ENCODE peak calls at places on chromosomes 13 and 19, in nine cellular contexts. C is uterus, R is Calu3, J is colonic mucosa, Q is thoracic aorta, N is gastrocnemius medialis, W is H9, F is fibroblast of lung, X is Caco-2. V is an unnamed sample.

GRCh38 chr13:33487575-33488243 is 202.2 kb upstream of the STARD13 start:
- DNase-seq in C (no peak), R (peak), J (peak), Q (no peak), N (no peak), W (peak), F (no peak), X (no peak), V (peak)

GRCh38 chr19:30225615-30226463 is 146.3 kb upstream of the ZNF536 start:
- DNase-seq in C (no peak), R (no peak), J (no peak), Q (no peak), N (no peak), W (no peak), F (no peak), X (no peak), V (no peak)

GRCh38 chr19:41218615-41219507 is at the start of gene AXL:
- DNase-seq in C (peak), R (peak), J (peak), Q (peak), N (peak), W (peak), F (peak), X (peak), V (peak)

GRCh38 chr13:45510671-45511070 is 45.9 kb downstream of the COG3 start:
- DNase-seq in C (no peak), R (no peak), J (no peak), Q (no peak), N (no peak), W (no peak), F (no peak), X (no peak), V (no peak)

GRCh38 chr19:44993926-44994537 is 7.2 kb upstream of the RELB start:
- DNase-seq in C (no peak), R (no peak), J (no peak), Q (no peak), N (peak), W (no peak), F (no peak), X (no peak), V (no peak)

GRCh38 chr19:48925240-48925843 is 8.2 kb upstream of the DHDH start:
- DNase-seq in C (no peak), R (no peak), J (no peak), Q (no peak), N (no peak), W (no peak), F (peak), X (no peak), V (peak)

GRCh38 chr13:37617162-37617561 is 18.6 kb upstream of the POSTN start:
- DNase-seq in C (no peak), R (peak), J (no peak), Q (no peak), N (no peak), W (no peak), F (peak), X (no peak), V (peak)

GRCh38 chr19:11208526-11209471 is 11.5 kb upstream of the KANK2 start:
- DNase-seq in C (no peak), R (no peak), J (no peak), Q (no peak), N (no peak), W (peak), F (no peak), X (no peak), V (peak)

GRCh38 chr13:40271931-40272775 is 394.3 kb downstream of the FOXO1 start:
- DNase-seq in C (peak), R (peak), J (peak), Q (peak), N (peak), W (no peak), F (peak), X (no peak), V (peak)

GRCh38 chr13:45073809-45074208 is 46.5 kb upstream of the GTF2F2 start:
- DNase-seq in C (no peak), R (no peak), J (no peak), Q (no peak), N (no peak), W (peak), F (no peak), X (no peak), V (no peak)

GRCh38 chr13:22740264-22740663 is 440.5 kb upstream of the SGCG start:
- DNase-seq in C (no peak), R (no peak), J (no peak), Q (no peak), N (no peak), W (no peak), F (no peak), X (no peak), V (no peak)

GRCh38 chr13:41546372-41547252 is 89.3 kb downstream of the RGCC start:
- DNase-seq in C (no peak), R (no peak), J (peak), Q (no peak), N (no peak), W (no peak), F (peak), X (no peak), V (peak)

GRCh38 chr13:29664591-29664990 is 69.1 kb upstream of the SLC7A1 start:
- DNase-seq in C (no peak), R (no peak), J (no peak), Q (no peak), N (no peak), W (no peak), F (no peak), X (no peak), V (no peak)

GRCh38 chr13:40394304-40394983 is 272.0 kb downstream of the FOXO1 start:
- DNase-seq in C (no peak), R (no peak), J (no peak), Q (no peak), N (no peak), W (no peak), F (peak), X (no peak), V (no peak)

GRCh38 chr13:106103779-106104178 is 431.7 kb downstream of the EFNB2 start:
- DNase-seq in C (no peak), R (peak), J (peak), Q (no peak), N (no peak), W (no peak), F (peak), X (peak), V (peak)

GRCh38 chr13:97978661-97979450 is 25.4 kb downstream of the IPO5 start:
- DNase-seq in C (no peak), R (no peak), J (no peak), Q (no peak), N (no peak), W (no peak), F (peak), X (no peak), V (peak)

GRCh38 chr13:67574320-67575233 is 344.4 kb upstream of the PCDH9 start:
- DNase-seq in C (no peak), R (no peak), J (no peak), Q (no peak), N (no peak), W (no peak), F (peak), X (no peak), V (no peak)

GRCh38 chr19:11028146-11028545 is 61.1 kb upstream of the LDLR start:
- DNase-seq in C (no peak), R (no peak), J (no peak), Q (no peak), N (no peak), W (no peak), F (no peak), X (no peak), V (no peak)

GRCh38 chr19:35938282-35939224 is 2.4 kb downstream of the LRFN3 start:
- DNase-seq in C (no peak), R (no peak), J (no peak), Q (no peak), N (no peak), W (no peak), F (no peak), X (no peak), V (no peak)

GRCh38 chr13:27375686-27376326 is 48.6 kb upstream of the GTF3A start:
- DNase-seq in C (peak), R (peak), J (peak), Q (no peak), N (peak), W (peak), F (peak), X (peak), V (peak)
- TF ChIP-seq CTCF in C (peak), R (peak), J (peak), Q (peak), N (peak), W (peak), F (peak), X (peak), V (peak)

GRCh38 chr13:102707465-102707864 is 12.6 kb upstream of the METTL21C start:
- DNase-seq in C (no peak), R (no peak), J (no peak), Q (no peak), N (no peak), W (no peak), F (peak), X (no peak), V (peak)
- TF ChIP-seq CTCF in C (no peak), R (no peak), J (no peak), Q (no peak), N (no peak), W (no peak), F (no peak), X (no peak), V (no peak)

GRCh38 chr19:17128403-17128802 is 52.8 kb downstream of the MYO9B start:
- DNase-seq in C (no peak), R (no peak), J (no peak), Q (no peak), N (no peak), W (no peak), F (no peak), X (no peak), V (no peak)

GRCh38 chr19:17129377-17129776 is 53.8 kb downstream of the MYO9B start:
- DNase-seq in C (no peak), R (no peak), J (no peak), Q (no peak), N (no peak), W (no peak), F (no peak), X (no peak), V (no peak)

GRCh38 chr19:17125728-17126677 is 50.4 kb downstream of the MYO9B start:
- DNase-seq in C (peak), R (no peak), J (peak), Q (peak), N (peak), W (no peak), F (peak), X (no peak), V (no peak)

GRCh38 chr19:17128820-17129219 is 53.2 kb downstream of the MYO9B start:
- DNase-seq in C (no peak), R (no peak), J (no peak), Q (no peak), N (no peak), W (no peak), F (no peak), X (no peak), V (no peak)

DNA sequence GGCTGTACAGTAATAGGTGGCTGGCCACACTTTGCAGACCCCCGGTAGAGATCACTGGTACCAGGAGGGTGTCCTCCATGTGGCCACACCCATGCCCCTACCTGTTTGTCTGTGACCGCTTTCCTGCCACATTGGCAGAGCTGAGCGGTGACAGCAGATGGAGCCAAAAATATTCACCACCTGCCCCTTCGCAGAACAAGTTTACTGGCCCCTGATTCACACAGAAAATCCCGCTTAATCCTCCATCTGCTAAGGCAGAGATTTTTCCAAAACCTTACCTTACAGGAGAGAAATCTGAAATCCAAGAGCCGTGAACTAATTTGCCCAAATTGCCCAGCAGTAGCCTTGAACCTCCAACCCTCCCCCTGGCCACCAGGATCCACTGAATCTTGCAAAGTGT is 52.1 kb downstream of the MYO9B start:
- DNase-seq in C (no peak), R (no peak), J (no peak), Q (no peak), N (no peak), W (no peak), F (no peak), X (no peak), V (no peak)
- TF ChIP-seq CTCF in C (no peak), R (no peak), J (no peak), Q (no peak), N (no peak), W (no peak), F (no peak), X (no peak), V (no peak)

GRCh38 chr13:70088926-70089325 is 18.7 kb upstream of the ATXN8OS start:
- DNase-seq in C (no peak), R (no peak), J (no peak), Q (no peak), N (no peak), W (no peak), F (no peak), X (no peak), V (no peak)

GRCh38 chr13:70087247-70087646 is 20.4 kb upstream of the ATXN8OS start:
- DNase-seq in C (no peak), R (no peak), J (no peak), Q (no peak), N (no peak), W (no peak), F (no peak), X (no peak), V (no peak)

DNA sequence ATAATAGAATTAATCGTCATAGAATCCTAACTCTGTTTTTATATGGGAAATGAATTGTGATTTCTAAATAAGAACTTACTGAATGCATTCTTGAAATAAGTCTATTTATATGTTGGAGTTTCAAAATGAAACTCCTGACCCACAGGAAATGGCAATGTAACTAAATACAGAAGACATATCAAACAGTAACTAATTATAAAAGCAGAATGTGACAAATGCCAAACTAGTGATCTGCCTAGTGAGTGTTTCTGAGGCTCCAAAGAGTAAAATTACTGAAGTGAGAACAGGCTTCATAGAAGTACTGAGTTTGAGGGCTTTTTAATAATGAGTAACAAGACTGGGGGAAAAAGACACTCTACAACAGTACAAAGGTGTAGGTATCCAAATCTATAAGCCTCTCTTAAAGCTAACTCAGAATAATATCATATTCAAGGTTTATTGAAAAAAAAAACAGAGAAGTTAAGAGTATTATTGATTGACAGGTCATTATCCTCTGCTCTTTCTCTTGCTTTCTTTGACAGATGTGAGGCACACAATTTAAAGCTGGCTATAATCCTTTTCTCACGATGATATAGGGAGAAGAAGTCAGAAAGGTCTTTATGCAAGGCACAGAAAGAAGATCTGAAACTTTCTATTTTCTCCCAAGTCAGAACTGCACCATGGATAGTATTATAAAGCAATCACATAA is 17.4 kb upstream of the ATXN8OS start:
- DNase-seq in C (no peak), R (no peak), J (no peak), Q (no peak), N (no peak), W (no peak), F (no peak), X (no peak), V (no peak)
- TF ChIP-seq CTCF in C (no peak), R (no peak), J (no peak), Q (no peak), N (no peak), W (no peak), F (no peak), X (no peak), V (no peak)

GRCh38 chr19:57351867-57352266 is 796 bp downstream of the ZNF304 start:
- DNase-seq in C (no peak), R (no peak), J (no peak), Q (no peak), N (no peak), W (no peak), F (no peak), X (no peak), V (peak)
- TF ChIP-seq CTCF in C (no peak), R (no peak), J (no peak), Q (no peak), N (no peak), W (no peak), F (no peak), X (no peak), V (peak)

GRCh38 chr19:55704494-55705245 is 29.6 kb downstream of the EPN1 start:
- DNase-seq in C (no peak), R (no peak), J (no peak), Q (no peak), N (no peak), W (no peak), F (no peak), X (no peak), V (no peak)
- TF ChIP-seq CTCF in C (no peak), R (no peak), J (no peak), Q (no peak), N (no peak), W (peak), F (no peak), X (no peak), V (no peak)

DNA sequence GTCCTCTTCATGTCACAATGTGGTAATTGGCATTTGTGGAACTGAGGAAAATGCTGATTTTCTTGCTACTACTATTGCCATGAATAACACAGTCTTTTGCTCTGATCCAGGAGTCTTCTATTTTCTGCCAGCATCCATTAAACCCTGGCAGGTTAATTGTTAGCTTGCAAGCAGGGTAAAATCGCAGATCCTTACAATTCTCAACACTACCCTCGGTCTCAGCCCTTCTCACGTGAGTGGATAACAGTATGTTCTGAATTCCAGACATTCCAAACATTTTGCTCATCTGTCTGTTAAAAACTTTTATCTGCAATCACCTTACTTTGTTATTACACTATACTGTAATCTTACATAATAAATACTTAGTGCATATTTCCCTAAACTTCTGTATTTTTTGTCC is 251.3 kb upstream of the ATXN8OS start:
- DNase-seq in C (no peak), R (peak), J (no peak), Q (no peak), N (no peak), W (no peak), F (peak), X (peak), V (no peak)
- TF ChIP-seq CTCF in C (no peak), R (no peak), J (no peak), Q (no peak), N (no peak), W (no peak), F (no peak), X (no peak), V (no peak)

GRCh38 chr19:38878575-38879399 is 712 bp upstream of the RINL start:
- DNase-seq in C (no peak), R (no peak), J (no peak), Q (no peak), N (no peak), W (no peak), F (no peak), X (no peak), V (no peak)
- TF ChIP-seq CTCF in C (no peak), R (no peak), J (no peak), Q (no peak), N (no peak), W (peak), F (no peak), X (no peak), V (no peak)

GRCh38 chr19:16889429-16889882 is 657 bp downstream of the F2RL3 start:
- DNase-seq in C (no peak), R (no peak), J (no peak), Q (no peak), N (peak), W (no peak), F (no peak), X (no peak), V (no peak)
- TF ChIP-seq CTCF in C (no peak), R (no peak), J (no peak), Q (no peak), N (no peak), W (no peak), F (no peak), X (no peak), V (no peak)

GRCh38 chr19:42293539-42293938 is 8.4 kb upstream of the PRR19 start:
- DNase-seq in C (no peak), R (no peak), J (no peak), Q (no peak), N (no peak), W (peak), F (no peak), X (no peak), V (no peak)
- TF ChIP-seq CTCF in C (peak), R (no peak), J (no peak), Q (no peak), N (no peak), W (peak), F (no peak), X (peak), V (peak)